ENCODE peak calls at places on chromosomes 4 and X, in six cellular contexts. A is uterus; D is HT1080; N is pons; C is activated CD8-positive, alpha-beta T cell treated with anti-CD3 and anti-CD28 coated beads, Interleukin-2, amount 10 ng/mL, durations not matched to agents 7 days and 5 days; W is GM10248. Y is an unnamed sample.

GRCh38 chr4:81776794-81777193 is 305.1 kb upstream of the RASGEF1B start:
- DNase-seq in A (no peak), D (no peak), N (no peak), C (no peak), W (no peak), Y (no peak)

GRCh38 chr4:1870328-1870577 is 940 bp upstream of the NSD2 start:
- DNase-seq in A (peak; percentile 77), D (peak; percentile 84), N (peak; percentile 31), C (peak; percentile 92), W (peak; percentile 79), Y (peak; percentile 91)

GRCh38 chr4:55297346-55297745 is 48.7 kb upstream of the SRD5A3 start:
- DNase-seq in A (no peak), D (peak; percentile 67), N (no peak), C (no peak), W (no peak), Y (no peak)

GRCh38 chrX:20521245-20521644 is 254.5 kb upstream of the RPS6KA3 start:
- DNase-seq in A (no peak), D (peak; percentile 57), N (no peak), C (no peak), W (no peak), Y (no peak)

GRCh38 chr4:31370866-31371465 is 650.8 kb downstream of the PCDH7 start:
- DNase-seq in A (no peak), D (peak; percentile 54), N (peak; percentile 62), C (peak; percentile 20), W (peak; percentile 32), Y (no peak)

GRCh38 chr4:175947117-175947722 is 118.4 kb upstream of the WDR17 start:
- DNase-seq in A (no peak), D (no peak), N (peak; percentile 58), C (no peak), W (no peak), Y (no peak)

GRCh38 chr4:168744021-168744420 is 247.2 kb downstream of the PALLD start:
- DNase-seq in A (no peak), D (peak; percentile 27), N (no peak), C (no peak), W (no peak), Y (no peak)

GRCh38 chr4:17347445-17347844 is 164.4 kb downstream of the QDPR start:
- DNase-seq in A (peak; percentile 42), D (peak; percentile 23), N (peak; percentile 47), C (peak; percentile 50), W (peak; percentile 42), Y (peak; percentile 42)

GRCh38 chr4:171646984-171647383 is 166.2 kb upstream of the GALNTL6 start:
- DNase-seq in A (no peak), D (no peak), N (no peak), C (no peak), W (no peak), Y (no peak)

GRCh38 chrX:43176686-43177085 is 398.7 kb upstream of the PPP1R2C start:
- DNase-seq in A (no peak), D (peak; percentile 55), N (no peak), C (no peak), W (no peak), Y (no peak)

GRCh38 chrX:70436380-70436779 is 8.3 kb upstream of the DLG3 start:
- DNase-seq in A (no peak), D (no peak), N (no peak), C (no peak), W (no peak), Y (peak; percentile 12)